ENCODE peak calls at places on chromosomes 7 and 10, in five cellular contexts. One of them, this sample, is unnamed. For H3K4me1 and H3K27me3, the result is how much of the 10 kb centered on the place peaks cover.

GRCh38 chr10:93851169-93851568 is 42.6 kb upstream of the SLC35G1 start:
- DNase-seq in hepatocyte: no peak
- DNase-seq in spleen: no peak
- DNase-seq in mammary epithelial cell: no peak
- DNase-seq in Peyer's patch: no peak
- DNase-seq in this sample: no peak

GRCh38 chr10:62264702-62265436 is 3.8 kb downstream of the RTKN2 start:
- DNase-seq in Peyer's patch: no peak
- DNase-seq in hepatocyte: peak
- DNase-seq in mammary epithelial cell: peak
- DNase-seq in spleen: no peak
- DNase-seq in this sample: no peak

GRCh38 chr7:31271641-31272405 is 68.7 kb downstream of the NEUROD6 start:
- DNase-seq in hepatocyte: no peak
- DNase-seq in mammary epithelial cell: no peak
- DNase-seq in Peyer's patch: no peak
- DNase-seq in spleen: no peak
- DNase-seq in this sample: no peak

GRCh38 chr10:78260141-78260540 is 226.5 kb downstream of the RPS24 start:
- DNase-seq in Peyer's patch: no peak
- DNase-seq in spleen: peak
- DNase-seq in hepatocyte: peak
- DNase-seq in mammary epithelial cell: no peak
- DNase-seq in this sample: no peak

GRCh38 chr10:12154516-12154915 is 25.0 kb downstream of the SEC61A2 start:
- DNase-seq in hepatocyte: no peak
- DNase-seq in mammary epithelial cell: no peak
- DNase-seq in Peyer's patch: no peak
- DNase-seq in spleen: no peak
- DNase-seq in this sample: no peak

GRCh38 chr10:12566161-12567115 is 217.1 kb downstream of the CAMK1D start:
- DNase-seq in hepatocyte: no peak
- DNase-seq in mammary epithelial cell: no peak
- DNase-seq in spleen: no peak
- DNase-seq in Peyer's patch: no peak
- DNase-seq in this sample: no peak

GRCh38 chr10:126979311-126979710 is 74.1 kb downstream of the DOCK1 start:
- DNase-seq in spleen: no peak
- DNase-seq in Peyer's patch: no peak
- DNase-seq in mammary epithelial cell: peak
- DNase-seq in hepatocyte: no peak
- DNase-seq in this sample: no peak

GRCh38 chr7:120186688-120187087 is 86.3 kb upstream of the KCND2 start:
- DNase-seq in hepatocyte: no peak
- DNase-seq in mammary epithelial cell: no peak
- DNase-seq in Peyer's patch: no peak
- DNase-seq in spleen: no peak
- DNase-seq in this sample: no peak

GRCh38 chr7:33903770-33904679 is 1.3 kb upstream of the BMPER start:
- DNase-seq in Peyer's patch: no peak
- DNase-seq in mammary epithelial cell: peak
- DNase-seq in hepatocyte: peak
- DNase-seq in spleen: peak
- DNase-seq in this sample: peak

GRCh38 chr7:3427957-3428356 is 126.9 kb downstream of the SDK1 start:
- DNase-seq in mammary epithelial cell: no peak
- DNase-seq in hepatocyte: no peak
- DNase-seq in Peyer's patch: no peak
- DNase-seq in spleen: no peak
- DNase-seq in this sample: no peak

GRCh38 chr7:124071843-124072242 is 39.0 kb upstream of the TMEM229A start:
- DNase-seq in Peyer's patch: no peak
- DNase-seq in mammary epithelial cell: no peak
- DNase-seq in hepatocyte: no peak
- DNase-seq in spleen: no peak
- DNase-seq in this sample: no peak

GRCh38 chr7:28774529-28775057 is 183.5 kb downstream of the TRIL start:
- DNase-seq in hepatocyte: no peak
- DNase-seq in spleen: no peak
- DNase-seq in Peyer's patch: no peak
- DNase-seq in mammary epithelial cell: no peak
- DNase-seq in this sample: no peak

GRCh38 chr10:132774905-132775863 is 10.8 kb downstream of the NKX6-2 start:
- DNase-seq in hepatocyte: peak
- DNase-seq in Peyer's patch: no peak
- DNase-seq in spleen: no peak
- DNase-seq in mammary epithelial cell: no peak
- DNase-seq in this sample: no peak

GRCh38 chr10:62960416-62960815 is 144.2 kb upstream of the EGR2 start:
- DNase-seq in Peyer's patch: no peak
- DNase-seq in hepatocyte: no peak
- DNase-seq in mammary epithelial cell: no peak
- DNase-seq in spleen: no peak
- DNase-seq in this sample: no peak

GRCh38 chr7:131327049-131327625 is 539 bp upstream of the MKLN1 start:
- DNase-seq in spleen: no peak
- DNase-seq in mammary epithelial cell: peak
- DNase-seq in Peyer's patch: peak
- DNase-seq in hepatocyte: peak
- DNase-seq in this sample: peak

GRCh38 chr7:101815826-101816488 is 1.5 kb upstream of the CUX1 start:
- DNase-seq in mammary epithelial cell: peak
- DNase-seq in hepatocyte: peak
- DNase-seq in Peyer's patch: peak
- DNase-seq in spleen: peak
- DNase-seq in this sample: peak

GRCh38 chr10:63586048-63586447 is 64.8 kb downstream of the REEP3 start:
- DNase-seq in mammary epithelial cell: peak
- DNase-seq in spleen: no peak
- DNase-seq in hepatocyte: no peak
- DNase-seq in Peyer's patch: no peak
- DNase-seq in this sample: no peak

GRCh38 chr7:2800220-2800922 is 43.7 kb downstream of the GNA12 start:
- DNase-seq in spleen: no peak
- DNase-seq in Peyer's patch: no peak
- DNase-seq in hepatocyte: no peak
- DNase-seq in mammary epithelial cell: no peak
- DNase-seq in this sample: no peak

GRCh38 chr7:44966731-44967538 is 11.9 kb downstream of the MYO1G start:
- DNase-seq in mammary epithelial cell: no peak
- DNase-seq in hepatocyte: no peak
- DNase-seq in spleen: no peak
- DNase-seq in Peyer's patch: no peak
- DNase-seq in this sample: no peak

GRCh38 chr10:103715430-103715829 is 139.9 kb downstream of the SH3PXD2A start:
- DNase-seq in hepatocyte: no peak
- DNase-seq in Peyer's patch: no peak
- DNase-seq in spleen: no peak
- DNase-seq in mammary epithelial cell: peak
- DNase-seq in this sample: no peak

GRCh38 chr10:48332166-48332870 is 25.8 kb downstream of the MAPK8 start:
- DNase-seq in spleen: no peak
- DNase-seq in hepatocyte: no peak
- DNase-seq in Peyer's patch: no peak
- DNase-seq in mammary epithelial cell: peak
- DNase-seq in this sample: no peak

GRCh38 chr7:42994096-42994495 is 61.9 kb downstream of the MRPL32 start:
- DNase-seq in mammary epithelial cell: no peak
- DNase-seq in spleen: no peak
- DNase-seq in Peyer's patch: no peak
- DNase-seq in hepatocyte: no peak
- DNase-seq in this sample: no peak

GRCh38 chr10:110637558-110638053 is 6.5 kb upstream of the RBM20 start:
- DNase-seq in hepatocyte: no peak
- DNase-seq in spleen: no peak
- DNase-seq in Peyer's patch: no peak
- DNase-seq in mammary epithelial cell: peak
- DNase-seq in this sample: no peak

GRCh38 chr10:107546239-107546638 is 381.7 kb upstream of the SORCS1 start:
- DNase-seq in Peyer's patch: no peak
- DNase-seq in spleen: no peak
- DNase-seq in mammary epithelial cell: peak
- DNase-seq in hepatocyte: no peak
- DNase-seq in this sample: no peak

GRCh38 chr7:145899938-145900337 is 216.7 kb upstream of the CNTNAP2 start:
- DNase-seq in spleen: no peak
- DNase-seq in hepatocyte: no peak
- DNase-seq in mammary epithelial cell: no peak
- DNase-seq in Peyer's patch: no peak
- DNase-seq in this sample: no peak

GRCh38 chr10:101063548-101064414 is 2.0 kb downstream of the KAZALD1 start:
- DNase-seq in mammary epithelial cell: no peak
- DNase-seq in spleen: no peak
- DNase-seq in hepatocyte: no peak
- DNase-seq in Peyer's patch: no peak
- DNase-seq in this sample: no peak

GRCh38 chr7:96084880-96085551 is 236.9 kb downstream of the SLC25A13 start:
- DNase-seq in mammary epithelial cell: peak
- DNase-seq in hepatocyte: no peak
- DNase-seq in spleen: no peak
- DNase-seq in Peyer's patch: no peak
- DNase-seq in this sample: no peak

GRCh38 chr10:132048294-132048667 is 17.5 kb upstream of the JAKMIP3 start:
- DNase-seq in Peyer's patch: no peak
- DNase-seq in spleen: no peak
- DNase-seq in mammary epithelial cell: no peak
- DNase-seq in hepatocyte: no peak
- DNase-seq in this sample: no peak

GRCh38 chr7:159015081-159015893 is 129.4 kb downstream of the VIPR2 start:
- DNase-seq in Peyer's patch: no peak
- DNase-seq in spleen: no peak
- DNase-seq in hepatocyte: peak
- DNase-seq in mammary epithelial cell: peak
- DNase-seq in this sample: peak

GRCh38 chr10:119343001-119343601 is 135.7 kb downstream of the GRK5 start:
- DNase-seq in Peyer's patch: no peak
- DNase-seq in spleen: peak
- DNase-seq in hepatocyte: no peak
- DNase-seq in mammary epithelial cell: no peak
- DNase-seq in this sample: no peak

GRCh38 chr10:119341236-119342016 is 134.1 kb downstream of the GRK5 start:
- DNase-seq in spleen: peak
- DNase-seq in hepatocyte: peak
- DNase-seq in mammary epithelial cell: peak
- DNase-seq in Peyer's patch: no peak
- DNase-seq in this sample: no peak

GRCh38 chr10:119340893-119341235 is 133.5 kb downstream of the GRK5 start:
- DNase-seq in Peyer's patch: no peak
- DNase-seq in hepatocyte: no peak
- DNase-seq in mammary epithelial cell: no peak
- DNase-seq in spleen: peak
- DNase-seq in this sample: no peak

GRCh38 chr10:119344381-119344780 is 137.0 kb downstream of the GRK5 start:
- DNase-seq in Peyer's patch: no peak
- DNase-seq in spleen: peak
- DNase-seq in mammary epithelial cell: no peak
- DNase-seq in hepatocyte: no peak
- DNase-seq in this sample: no peak

GRCh38 chr10:119342017-119342734 is 134.8 kb downstream of the GRK5 start:
- DNase-seq in mammary epithelial cell: no peak
- DNase-seq in hepatocyte: no peak
- DNase-seq in Peyer's patch: no peak
- DNase-seq in spleen: peak
- DNase-seq in this sample: no peak
- H3K4me3 ChIP-seq in mammary epithelial cell: no peak
- H3K4me3 ChIP-seq in hepatocyte: no peak
- H3K4me3 ChIP-seq in Peyer's patch: no peak
- H3K4me3 ChIP-seq in spleen: no peak
- H3K4me3 ChIP-seq in this sample: no peak

GRCh38 chr10:124653811-124654651 is 90.1 kb downstream of the FAM53B start:
- DNase-seq in Peyer's patch: no peak
- DNase-seq in spleen: peak
- DNase-seq in mammary epithelial cell: peak
- DNase-seq in hepatocyte: no peak
- DNase-seq in this sample: no peak
- H3K4me1 ChIP-seq in Peyer's patch: under half
- H3K4me1 ChIP-seq in spleen: half or more
- H3K4me1 ChIP-seq in mammary epithelial cell: under half
- H3K4me1 ChIP-seq in hepatocyte: under half
- H3K4me1 ChIP-seq in this sample: half or more

GRCh38 chr7:92850506-92850905 is 14.1 kb upstream of the CDK6 start:
- DNase-seq in spleen: no peak
- DNase-seq in hepatocyte: no peak
- DNase-seq in mammary epithelial cell: no peak
- DNase-seq in Peyer's patch: no peak
- DNase-seq in this sample: no peak
- H3K27me3 ChIP-seq in spleen: under half
- H3K27me3 ChIP-seq in hepatocyte: under half
- H3K27me3 ChIP-seq in mammary epithelial cell: under half
- H3K27me3 ChIP-seq in Peyer's patch: under half
- H3K27me3 ChIP-seq in this sample: under half

DNA sequence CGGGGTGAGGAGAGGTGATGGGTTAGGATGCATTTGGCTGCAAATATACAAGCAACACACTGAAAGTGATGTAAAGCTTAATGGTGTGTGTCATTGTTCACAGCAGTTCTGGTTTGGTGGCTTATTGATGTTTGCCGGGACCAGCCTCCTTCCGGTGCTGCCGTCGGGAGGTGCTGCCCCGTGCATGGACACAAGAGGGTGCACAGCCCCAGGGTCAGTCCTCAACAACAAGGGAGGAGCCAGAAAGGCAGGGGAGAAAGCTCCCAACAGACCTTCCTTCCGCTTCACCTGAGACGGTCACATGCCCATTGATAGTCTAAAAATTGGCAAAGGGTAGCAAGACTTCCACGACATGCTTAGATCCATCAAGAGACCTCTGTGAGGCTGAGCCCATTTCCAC is 9.5 kb downstream of the RNF32 start:
- DNase-seq in mammary epithelial cell: no peak
- DNase-seq in hepatocyte: peak
- DNase-seq in Peyer's patch: no peak
- DNase-seq in spleen: no peak
- DNase-seq in this sample: no peak
- H3K4me3 ChIP-seq in mammary epithelial cell: no peak
- H3K4me3 ChIP-seq in hepatocyte: no peak
- H3K4me3 ChIP-seq in Peyer's patch: no peak
- H3K4me3 ChIP-seq in spleen: no peak
- H3K4me3 ChIP-seq in this sample: no peak

GRCh38 chr10:97499561-97500296 is 1.0 kb downstream of the UBTD1 start:
- DNase-seq in Peyer's patch: peak
- DNase-seq in spleen: peak
- DNase-seq in mammary epithelial cell: peak
- DNase-seq in hepatocyte: no peak
- DNase-seq in this sample: peak

GRCh38 chr10:97497572-97498075 is 598 bp downstream of the MMS19 start:
- DNase-seq in Peyer's patch: peak
- DNase-seq in mammary epithelial cell: peak
- DNase-seq in spleen: peak
- DNase-seq in hepatocyte: peak
- DNase-seq in this sample: peak

GRCh38 chr10:97500297-97500575 is 1.5 kb downstream of the UBTD1 start:
- DNase-seq in spleen: no peak
- DNase-seq in Peyer's patch: no peak
- DNase-seq in hepatocyte: no peak
- DNase-seq in mammary epithelial cell: no peak
- DNase-seq in this sample: no peak

GRCh38 chr10:97498076-97498840 is at the start of gene MMS19:
- DNase-seq in hepatocyte: peak
- DNase-seq in Peyer's patch: peak
- DNase-seq in mammary epithelial cell: peak
- DNase-seq in spleen: peak
- DNase-seq in this sample: peak

GRCh38 chr10:97498841-97499560 is at the start of gene UBTD1:
- DNase-seq in Peyer's patch: peak
- DNase-seq in spleen: no peak
- DNase-seq in mammary epithelial cell: peak
- DNase-seq in hepatocyte: peak
- DNase-seq in this sample: peak
- H3K4me1 ChIP-seq in Peyer's patch: under half
- H3K4me1 ChIP-seq in spleen: under half
- H3K4me1 ChIP-seq in mammary epithelial cell: under half
- H3K4me1 ChIP-seq in hepatocyte: under half
- H3K4me1 ChIP-seq in this sample: half or more

This sample was measured in lower lobe of right lung.